ENCODE peak calls at places on chromosome 7, in ten cellular contexts. One of them, this sample, is unnamed.

GRCh38 chr7:103613655-103614642 is 167.9 kb upstream of the SLC26A5 start:
- DNase-seq in CD8-positive, alpha-beta memory T cell: no peak
- DNase-seq in A549: no peak
- DNase-seq in CD8-positive, alpha-beta T cell: no peak
- DNase-seq in mammary epithelial cell: no peak
- DNase-seq in dorsolateral prefrontal cortex: no peak
- DNase-seq in CD4-positive, alpha-beta T cell: no peak
- DNase-seq in left ventricle myocardium inferior: no peak
- DNase-seq in caudate nucleus: no peak
- DNase-seq in RWPE1: no peak
- DNase-seq in this sample: no peak

GRCh38 chr7:130352335-130353074 is 7.9 kb downstream of the CPA5 start:
- DNase-seq in CD8-positive, alpha-beta memory T cell: no peak
- DNase-seq in A549: no peak
- DNase-seq in CD8-positive, alpha-beta T cell: no peak
- DNase-seq in mammary epithelial cell: peak; percentile 57
- DNase-seq in dorsolateral prefrontal cortex: no peak
- DNase-seq in CD4-positive, alpha-beta T cell: no peak
- DNase-seq in left ventricle myocardium inferior: no peak
- DNase-seq in caudate nucleus: no peak
- DNase-seq in RWPE1: peak; percentile 59
- DNase-seq in this sample: no peak

GRCh38 chr7:38306136-38306535 is 32.7 kb upstream of the TARP start:
- DNase-seq in CD8-positive, alpha-beta memory T cell: no peak
- DNase-seq in A549: no peak
- DNase-seq in CD8-positive, alpha-beta T cell: no peak
- DNase-seq in mammary epithelial cell: no peak
- DNase-seq in dorsolateral prefrontal cortex: no peak
- DNase-seq in CD4-positive, alpha-beta T cell: no peak
- DNase-seq in left ventricle myocardium inferior: no peak
- DNase-seq in caudate nucleus: no peak
- DNase-seq in RWPE1: no peak
- DNase-seq in this sample: no peak

GRCh38 chr7:95684037-95684436 is 87.7 kb upstream of the PDK4 start:
- DNase-seq in CD8-positive, alpha-beta memory T cell: no peak
- DNase-seq in A549: peak; percentile 18
- DNase-seq in CD8-positive, alpha-beta T cell: no peak
- DNase-seq in mammary epithelial cell: peak; percentile 22
- DNase-seq in dorsolateral prefrontal cortex: no peak
- DNase-seq in CD4-positive, alpha-beta T cell: no peak
- DNase-seq in left ventricle myocardium inferior: no peak
- DNase-seq in caudate nucleus: no peak
- DNase-seq in RWPE1: no peak
- DNase-seq in this sample: no peak

GRCh38 chr7:92729172-92729571 is 107.2 kb downstream of the CDK6 start:
- DNase-seq in CD8-positive, alpha-beta memory T cell: no peak
- DNase-seq in A549: no peak
- DNase-seq in CD8-positive, alpha-beta T cell: no peak
- DNase-seq in mammary epithelial cell: no peak
- DNase-seq in dorsolateral prefrontal cortex: no peak
- DNase-seq in CD4-positive, alpha-beta T cell: no peak
- DNase-seq in left ventricle myocardium inferior: no peak
- DNase-seq in caudate nucleus: no peak
- DNase-seq in RWPE1: no peak
- DNase-seq in this sample: no peak

GRCh38 chr7:129951076-129952011 is 1.4 kb downstream of the UBE2H start:
- DNase-seq in CD8-positive, alpha-beta memory T cell: peak; percentile 2
- DNase-seq in A549: no peak
- DNase-seq in CD8-positive, alpha-beta T cell: no peak
- DNase-seq in mammary epithelial cell: peak; percentile 33
- DNase-seq in dorsolateral prefrontal cortex: no peak
- DNase-seq in CD4-positive, alpha-beta T cell: no peak
- DNase-seq in left ventricle myocardium inferior: no peak
- DNase-seq in caudate nucleus: no peak
- DNase-seq in RWPE1: no peak
- DNase-seq in this sample: no peak

GRCh38 chr7:29234438-29234837 is 39.9 kb downstream of the CHN2 start:
- DNase-seq in CD8-positive, alpha-beta memory T cell: no peak
- DNase-seq in A549: no peak
- DNase-seq in CD8-positive, alpha-beta T cell: no peak
- DNase-seq in mammary epithelial cell: no peak
- DNase-seq in dorsolateral prefrontal cortex: no peak
- DNase-seq in CD4-positive, alpha-beta T cell: no peak
- DNase-seq in left ventricle myocardium inferior: no peak
- DNase-seq in caudate nucleus: no peak
- DNase-seq in RWPE1: no peak
- DNase-seq in this sample: no peak

GRCh38 chr7:75691793-75692543 is 46.8 kb downstream of the HIP1 start:
- DNase-seq in CD8-positive, alpha-beta memory T cell: no peak
- DNase-seq in A549: no peak
- DNase-seq in CD8-positive, alpha-beta T cell: no peak
- DNase-seq in mammary epithelial cell: no peak
- DNase-seq in dorsolateral prefrontal cortex: no peak
- DNase-seq in CD4-positive, alpha-beta T cell: no peak
- DNase-seq in left ventricle myocardium inferior: no peak
- DNase-seq in caudate nucleus: no peak
- DNase-seq in RWPE1: no peak
- DNase-seq in this sample: no peak

GRCh38 chr7:149570784-149571183 is 73.2 kb upstream of the ZNF746 start:
- DNase-seq in CD8-positive, alpha-beta memory T cell: no peak
- DNase-seq in A549: no peak
- DNase-seq in CD8-positive, alpha-beta T cell: no peak
- DNase-seq in mammary epithelial cell: no peak
- DNase-seq in dorsolateral prefrontal cortex: no peak
- DNase-seq in CD4-positive, alpha-beta T cell: no peak
- DNase-seq in left ventricle myocardium inferior: no peak
- DNase-seq in caudate nucleus: no peak
- DNase-seq in RWPE1: no peak
- DNase-seq in this sample: no peak

GRCh38 chr7:136339464-136339863 is 362.3 kb upstream of the MTPN start:
- DNase-seq in CD8-positive, alpha-beta memory T cell: no peak
- DNase-seq in A549: no peak
- DNase-seq in CD8-positive, alpha-beta T cell: no peak
- DNase-seq in mammary epithelial cell: no peak
- DNase-seq in dorsolateral prefrontal cortex: no peak
- DNase-seq in CD4-positive, alpha-beta T cell: no peak
- DNase-seq in left ventricle myocardium inferior: no peak
- DNase-seq in caudate nucleus: no peak
- DNase-seq in RWPE1: no peak
- DNase-seq in this sample: no peak

GRCh38 chr7:26197153-26198115 is 3.1 kb downstream of the HNRNPA2B1 start:
- DNase-seq in CD8-positive, alpha-beta memory T cell: no peak
- DNase-seq in A549: no peak
- DNase-seq in CD8-positive, alpha-beta T cell: no peak
- DNase-seq in mammary epithelial cell: no peak
- DNase-seq in dorsolateral prefrontal cortex: no peak
- DNase-seq in CD4-positive, alpha-beta T cell: no peak
- DNase-seq in left ventricle myocardium inferior: no peak
- DNase-seq in caudate nucleus: no peak
- DNase-seq in RWPE1: no peak
- DNase-seq in this sample: no peak

GRCh38 chr7:11330717-11331116 is 357.0 kb downstream of the PHF14 start:
- DNase-seq in CD8-positive, alpha-beta memory T cell: no peak
- DNase-seq in A549: no peak
- DNase-seq in CD8-positive, alpha-beta T cell: no peak
- DNase-seq in mammary epithelial cell: no peak
- DNase-seq in dorsolateral prefrontal cortex: no peak
- DNase-seq in CD4-positive, alpha-beta T cell: no peak
- DNase-seq in left ventricle myocardium inferior: no peak
- DNase-seq in caudate nucleus: no peak
- DNase-seq in RWPE1: no peak
- DNase-seq in this sample: no peak

GRCh38 chr7:11328309-11328708 is 354.6 kb downstream of the PHF14 start:
- DNase-seq in CD8-positive, alpha-beta memory T cell: no peak
- DNase-seq in A549: no peak
- DNase-seq in CD8-positive, alpha-beta T cell: no peak
- DNase-seq in mammary epithelial cell: no peak
- DNase-seq in dorsolateral prefrontal cortex: no peak
- DNase-seq in CD4-positive, alpha-beta T cell: no peak
- DNase-seq in left ventricle myocardium inferior: no peak
- DNase-seq in caudate nucleus: no peak
- DNase-seq in RWPE1: no peak
- DNase-seq in this sample: no peak

GRCh38 chr7:11331128-11332102 is 357.7 kb downstream of the PHF14 start:
- DNase-seq in CD8-positive, alpha-beta memory T cell: no peak
- DNase-seq in A549: no peak
- DNase-seq in CD8-positive, alpha-beta T cell: no peak
- DNase-seq in mammary epithelial cell: no peak
- DNase-seq in dorsolateral prefrontal cortex: no peak
- DNase-seq in CD4-positive, alpha-beta T cell: no peak
- DNase-seq in left ventricle myocardium inferior: no peak
- DNase-seq in caudate nucleus: no peak
- DNase-seq in RWPE1: no peak
- DNase-seq in this sample: no peak

GRCh38 chr7:11329626-11330025 is 356.0 kb downstream of the PHF14 start:
- DNase-seq in CD8-positive, alpha-beta memory T cell: no peak
- DNase-seq in A549: no peak
- DNase-seq in CD8-positive, alpha-beta T cell: no peak
- DNase-seq in mammary epithelial cell: no peak
- DNase-seq in dorsolateral prefrontal cortex: no peak
- DNase-seq in CD4-positive, alpha-beta T cell: no peak
- DNase-seq in left ventricle myocardium inferior: no peak
- DNase-seq in caudate nucleus: no peak
- DNase-seq in RWPE1: no peak
- DNase-seq in this sample: no peak

DNA sequence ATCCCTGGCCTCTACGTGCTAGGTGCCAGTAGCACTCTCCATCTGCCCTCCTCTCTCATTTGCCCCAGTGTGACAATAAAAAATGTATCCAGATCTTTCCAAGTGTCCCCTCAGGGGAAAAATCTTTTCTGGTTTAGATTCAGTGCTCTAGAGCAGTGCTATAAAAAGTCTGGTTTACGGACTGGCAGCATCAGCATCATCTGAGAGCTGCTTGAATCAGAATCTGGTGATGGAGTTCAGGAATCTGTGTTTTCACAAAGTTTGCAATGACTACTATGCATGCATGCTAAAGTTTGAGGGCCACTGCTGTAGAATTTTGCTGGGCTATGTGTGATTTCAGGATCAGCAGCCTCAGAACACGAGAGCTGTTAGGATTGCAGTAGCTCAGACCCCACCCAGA is 356.5 kb downstream of the PHF14 start:
- DNase-seq in CD8-positive, alpha-beta memory T cell: no peak
- DNase-seq in A549: no peak
- DNase-seq in CD8-positive, alpha-beta T cell: no peak
- DNase-seq in mammary epithelial cell: no peak
- DNase-seq in dorsolateral prefrontal cortex: no peak
- DNase-seq in CD4-positive, alpha-beta T cell: no peak
- DNase-seq in left ventricle myocardium inferior: no peak
- DNase-seq in caudate nucleus: no peak
- DNase-seq in RWPE1: no peak
- DNase-seq in this sample: no peak
- H3K27ac ChIP-seq in CD8-positive, alpha-beta memory T cell: no peak overlapping the region
- H3K27ac ChIP-seq in A549: no peak overlapping the region
- H3K27ac ChIP-seq in CD8-positive, alpha-beta T cell: no peak overlapping the region
- H3K27ac ChIP-seq in mammary epithelial cell: no peak overlapping the region
- H3K27ac ChIP-seq in dorsolateral prefrontal cortex: no peak overlapping the region
- H3K27ac ChIP-seq in CD4-positive, alpha-beta T cell: no peak overlapping the region
- H3K27ac ChIP-seq in left ventricle myocardium inferior: no peak overlapping the region
- H3K27ac ChIP-seq in caudate nucleus: no peak overlapping the region
- H3K27ac ChIP-seq in RWPE1: no peak overlapping the region
- H3K27ac ChIP-seq in this sample: no peak overlapping the region

DNA sequence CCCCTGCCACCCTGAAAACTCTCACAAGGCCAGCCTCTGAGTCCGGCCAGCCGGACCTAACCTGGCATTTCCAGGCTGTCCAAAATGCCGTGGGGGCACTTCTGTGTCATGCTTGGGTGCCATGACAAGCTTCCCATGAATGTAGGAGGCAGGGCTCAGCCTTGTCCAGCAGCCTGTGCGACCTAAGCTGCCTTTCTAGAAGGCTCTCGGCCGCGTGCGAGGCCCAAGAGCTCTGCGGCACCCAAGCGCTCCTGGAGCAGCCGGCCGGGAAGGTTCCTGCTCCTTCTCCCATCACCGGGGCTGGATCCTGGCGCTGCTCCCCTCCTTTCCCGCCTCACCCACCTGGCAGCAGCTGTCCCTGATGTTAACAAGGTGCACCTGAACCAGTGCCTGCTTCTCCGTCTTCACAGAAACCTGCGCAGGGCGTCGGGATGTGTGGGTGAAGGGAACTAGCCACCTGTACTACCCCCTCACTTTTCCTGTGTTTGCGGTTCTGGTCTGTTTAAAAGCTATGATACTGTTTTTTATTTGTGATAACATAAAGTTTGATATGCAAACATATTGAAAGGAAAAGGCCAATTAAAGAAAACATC is 6.1 kb downstream of the GPER1 start:
- DNase-seq in CD8-positive, alpha-beta memory T cell: no peak
- DNase-seq in A549: no peak
- DNase-seq in CD8-positive, alpha-beta T cell: no peak
- DNase-seq in mammary epithelial cell: no peak
- DNase-seq in dorsolateral prefrontal cortex: no peak
- DNase-seq in CD4-positive, alpha-beta T cell: no peak
- DNase-seq in left ventricle myocardium inferior: no peak
- DNase-seq in caudate nucleus: no peak
- DNase-seq in RWPE1: no peak
- DNase-seq in this sample: no peak
- H3K27ac ChIP-seq in CD8-positive, alpha-beta memory T cell: no peak overlapping the region
- H3K27ac ChIP-seq in A549: no peak overlapping the region
- H3K27ac ChIP-seq in CD8-positive, alpha-beta T cell: no peak overlapping the region
- H3K27ac ChIP-seq in mammary epithelial cell: no peak overlapping the region
- H3K27ac ChIP-seq in dorsolateral prefrontal cortex: no peak overlapping the region
- H3K27ac ChIP-seq in CD4-positive, alpha-beta T cell: no peak overlapping the region
- H3K27ac ChIP-seq in left ventricle myocardium inferior: no peak overlapping the region
- H3K27ac ChIP-seq in caudate nucleus: peak overlapping the region; percentile 49
- H3K27ac ChIP-seq in RWPE1: no peak overlapping the region
- H3K27ac ChIP-seq in this sample: no peak overlapping the region

GRCh38 chr7:83021032-83021431 is 141.7 kb downstream of the PCLO start:
- DNase-seq in CD8-positive, alpha-beta memory T cell: no peak
- DNase-seq in A549: no peak
- DNase-seq in CD8-positive, alpha-beta T cell: no peak
- DNase-seq in mammary epithelial cell: no peak
- DNase-seq in dorsolateral prefrontal cortex: no peak
- DNase-seq in CD4-positive, alpha-beta T cell: no peak
- DNase-seq in left ventricle myocardium inferior: no peak
- DNase-seq in caudate nucleus: no peak
- DNase-seq in RWPE1: no peak
- DNase-seq in this sample: no peak
- H3K27ac ChIP-seq in CD8-positive, alpha-beta memory T cell: no peak overlapping the region
- H3K27ac ChIP-seq in A549: no peak overlapping the region
- H3K27ac ChIP-seq in CD8-positive, alpha-beta T cell: no peak overlapping the region
- H3K27ac ChIP-seq in mammary epithelial cell: no peak overlapping the region
- H3K27ac ChIP-seq in dorsolateral prefrontal cortex: no peak overlapping the region
- H3K27ac ChIP-seq in CD4-positive, alpha-beta T cell: no peak overlapping the region
- H3K27ac ChIP-seq in left ventricle myocardium inferior: no peak overlapping the region
- H3K27ac ChIP-seq in caudate nucleus: no peak overlapping the region
- H3K27ac ChIP-seq in RWPE1: no peak overlapping the region
- H3K27ac ChIP-seq in this sample: no peak overlapping the region

DNA sequence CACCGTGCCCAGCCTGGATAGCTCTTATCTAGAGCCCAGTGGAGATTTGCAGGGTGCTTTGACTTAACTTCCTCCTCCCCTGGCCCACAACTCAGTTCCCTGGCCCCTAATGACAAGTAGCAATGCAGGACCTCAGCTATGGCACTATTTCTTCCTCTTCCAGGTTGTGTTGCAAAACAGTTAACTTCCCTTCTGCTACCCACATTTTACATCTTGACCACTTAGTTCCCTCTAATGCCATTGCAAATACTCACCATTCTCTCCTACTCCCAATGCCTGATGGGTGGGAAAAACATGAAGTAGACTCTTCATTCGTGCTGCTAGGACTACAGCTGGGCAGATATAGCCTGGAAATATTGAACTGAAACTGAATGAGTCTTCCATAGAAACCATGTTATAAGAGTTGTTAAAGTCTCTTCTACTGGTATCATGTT is 39.1 kb upstream of the FGL2 start:
- DNase-seq in CD8-positive, alpha-beta memory T cell: no peak
- DNase-seq in A549: no peak
- DNase-seq in CD8-positive, alpha-beta T cell: no peak
- DNase-seq in mammary epithelial cell: no peak
- DNase-seq in dorsolateral prefrontal cortex: no peak
- DNase-seq in CD4-positive, alpha-beta T cell: no peak
- DNase-seq in left ventricle myocardium inferior: no peak
- DNase-seq in caudate nucleus: no peak
- DNase-seq in RWPE1: no peak
- DNase-seq in this sample: no peak
- H3K27ac ChIP-seq in CD8-positive, alpha-beta memory T cell: no peak overlapping the region
- H3K27ac ChIP-seq in A549: no peak overlapping the region
- H3K27ac ChIP-seq in CD8-positive, alpha-beta T cell: no peak overlapping the region
- H3K27ac ChIP-seq in mammary epithelial cell: no peak overlapping the region
- H3K27ac ChIP-seq in dorsolateral prefrontal cortex: no peak overlapping the region
- H3K27ac ChIP-seq in CD4-positive, alpha-beta T cell: no peak overlapping the region
- H3K27ac ChIP-seq in left ventricle myocardium inferior: peak overlapping the region; percentile 80
- H3K27ac ChIP-seq in caudate nucleus: no peak overlapping the region
- H3K27ac ChIP-seq in RWPE1: no peak overlapping the region
- H3K27ac ChIP-seq in this sample: no peak overlapping the region

This sample was measured in epithelial cell of prostate.